ENCODE peak calls at places on chromosomes 5 and 9, in nine cellular contexts. B, Y, G, T, C, K, I, R and L are unnamed samples.

GRCh38 chr9:84170521-84171141 is 169.9 kb downstream of the SLC28A3 start:
- DNase-seq in Y (peak; percentile 98), T (no peak), I (peak; percentile 40), R (peak; percentile 97), C (peak; percentile 14), K (peak; percentile 30), B (peak; percentile 94), G (peak; percentile 59), L (no peak)

GRCh38 chr5:141211-141610 is 49.2 kb downstream of the PLEKHG4B start:
- DNase-seq in K (no peak), B (no peak), T (no peak), G (no peak), Y (no peak), R (no peak), C (no peak), I (no peak), L (no peak)

GRCh38 chr5:150329881-150330876 is 27.3 kb upstream of the TCOF1 start:
- DNase-seq in T (no peak), B (no peak), C (no peak), K (no peak), I (no peak), Y (no peak), G (no peak), R (no peak), L (peak; percentile 23)

GRCh38 chr9:101229606-101230005 is 155.2 kb downstream of the BAAT start:
- DNase-seq in C (no peak), G (no peak), T (no peak), B (no peak), Y (no peak), R (no peak), K (no peak), I (no peak), L (no peak)

GRCh38 chr5:74934949-74935751 is 69.0 kb upstream of the FAM169A start:
- DNase-seq in Y (peak; percentile 88), R (peak; percentile 42), C (peak; percentile 63), T (no peak), K (no peak), G (peak; percentile 25), I (no peak), B (no peak), L (no peak)

GRCh38 chr5:34674226-34674625 is 18.1 kb downstream of the RAI14 start:
- DNase-seq in T (no peak), C (no peak), Y (no peak), B (no peak), G (peak; percentile 76), R (peak; percentile 99), I (no peak), K (no peak), L (no peak)

GRCh38 chr5:131265318-131265803 is 1.5 kb downstream of the CDC42SE2 start:
- DNase-seq in K (peak; percentile 56), B (no peak), R (peak; percentile 55), Y (no peak), C (peak; percentile 44), G (no peak), I (no peak), T (no peak), L (no peak)

GRCh38 chr5:1404062-1404461 is 41.2 kb downstream of the SLC6A3 start:
- DNase-seq in B (peak; percentile 25), C (no peak), I (no peak), G (no peak), Y (no peak), K (no peak), R (no peak), T (no peak), L (no peak)

GRCh38 chr5:108259306-108259705 is 122.6 kb downstream of the FBXL17 start:
- DNase-seq in I (no peak), C (no peak), T (no peak), K (no peak), G (no peak), B (no peak), Y (peak; percentile 60), R (peak; percentile 34), L (no peak)

GRCh38 chr5:37835400-37835973 is 4.4 kb downstream of the GDNF start:
- DNase-seq in I (no peak), C (no peak), R (peak; percentile 23), Y (no peak), T (no peak), G (no peak), B (no peak), K (no peak), L (peak; percentile 31)

GRCh38 chr5:14379739-14380497 is 201.7 kb upstream of the OTULINL start:
- DNase-seq in K (no peak), T (no peak), C (no peak), I (no peak), R (no peak), G (no peak), B (no peak), Y (no peak), L (peak; percentile 23)

GRCh38 chr5:78541058-78541624 is 107.4 kb downstream of the LHFPL2 start:
- DNase-seq in B (no peak), G (no peak), I (no peak), Y (no peak), C (no peak), T (no peak), R (no peak), K (no peak), L (no peak)

GRCh38 chr9:10268500-10269485 is 344.0 kb downstream of the PTPRD start:
- DNase-seq in B (no peak), I (no peak), K (no peak), C (peak; percentile 28), G (no peak), Y (no peak), R (peak; percentile 22), T (no peak), L (peak; percentile 62)

GRCh38 chr5:38059876-38060275 is 198.5 kb upstream of the EGFLAM start:
- DNase-seq in T (no peak), C (no peak), Y (no peak), K (no peak), R (no peak), G (no peak), B (no peak), I (no peak), L (no peak)

GRCh38 chr9:133710661-133711427 is 27.3 kb downstream of the SARDH start:
- DNase-seq in T (no peak), I (peak; percentile 17), K (no peak), B (peak; percentile 48), R (no peak), G (no peak), Y (no peak), C (no peak), L (peak; percentile 4)

GRCh38 chr5:20974423-20974822 is 986.4 kb upstream of the CDH18 start:
- DNase-seq in T (no peak), G (no peak), I (no peak), B (no peak), R (no peak), K (no peak), C (no peak), Y (no peak), L (no peak)

DNA sequence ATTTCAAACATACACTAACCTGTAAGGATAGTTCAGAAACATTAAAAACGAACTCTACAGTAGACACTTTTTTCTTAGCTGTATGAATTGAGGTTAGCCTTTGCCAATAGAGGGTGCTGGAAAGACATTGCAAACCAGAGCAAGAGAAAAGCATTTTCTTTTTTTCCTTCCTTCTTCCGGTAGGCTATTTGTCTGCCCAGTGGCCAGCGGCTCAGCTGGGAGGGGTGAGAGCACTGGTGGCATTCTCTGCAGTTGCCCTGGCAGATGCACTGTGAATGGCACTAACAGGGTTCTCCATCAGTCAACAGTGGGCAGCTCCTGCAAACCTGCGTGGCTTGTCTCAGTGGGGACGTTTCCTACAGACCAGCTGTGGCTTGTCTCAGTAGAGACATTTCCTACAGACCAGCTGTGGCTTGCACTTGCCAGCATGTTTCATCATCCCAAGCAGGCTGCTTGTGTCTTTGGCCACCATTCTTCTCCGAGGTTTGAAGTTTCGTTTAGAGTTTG is 984.5 kb upstream of the CDH18 start:
- DNase-seq in C (peak; percentile 61), G (no peak), R (peak; percentile 42), Y (no peak), I (peak; percentile 40), B (peak; percentile 74), K (peak; percentile 3), T (no peak), L (peak; percentile 6)
- TF ChIP-seq CTCF in C (no peak), G (peak; percentile 54), R (peak; percentile 33), Y (no peak), I (peak; percentile 78), B (no peak), K (peak; percentile 49), T (peak; percentile 36), L (peak; percentile 17)

DNA sequence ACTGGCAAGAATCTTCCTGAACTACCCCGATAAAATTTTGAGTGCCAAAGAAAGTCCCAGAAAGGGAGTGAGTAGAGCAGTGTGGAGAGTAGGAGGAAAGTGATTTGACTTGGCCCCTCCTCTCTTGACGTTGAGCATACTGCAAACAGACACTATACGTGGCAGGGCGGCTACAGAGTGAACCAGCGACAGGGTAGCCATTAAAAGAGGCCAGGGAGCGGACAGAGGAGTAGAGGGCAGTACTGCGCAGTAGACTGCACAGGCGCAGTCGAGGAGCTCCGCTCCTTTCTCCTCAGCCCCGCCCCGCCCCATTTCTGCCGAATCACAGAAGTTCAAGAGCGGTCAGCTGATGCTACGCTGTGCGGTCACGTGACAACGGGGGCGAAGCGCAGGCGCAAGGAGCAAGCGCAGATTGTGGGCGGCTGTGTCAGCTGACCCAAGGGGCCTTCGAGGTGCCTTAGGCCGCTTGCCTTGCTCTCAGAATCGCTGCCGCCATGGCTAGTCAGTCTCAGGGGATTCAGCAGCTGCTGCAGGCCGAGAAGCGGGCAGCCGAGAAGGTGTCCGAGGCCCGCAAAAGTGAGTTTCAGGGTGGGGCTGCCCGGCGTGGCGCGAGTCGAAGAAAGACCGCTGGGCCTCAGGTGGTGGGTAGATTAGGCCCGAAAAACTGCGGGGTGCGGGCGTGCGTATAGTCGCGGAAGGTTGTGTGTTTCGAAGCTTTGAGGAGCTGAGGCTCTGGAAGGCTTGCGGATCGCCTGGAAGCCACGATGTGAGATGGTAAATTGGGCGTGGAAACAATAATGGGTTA is at the start of gene ATP6V1G1:
- DNase-seq in R (peak; percentile 99), T (peak; percentile 98), I (peak; percentile 100), K (peak; percentile 98), G (peak; percentile 98), Y (peak; percentile 99), B (peak; percentile 100), C (peak; percentile 97), L (peak; percentile 99)
- TF ChIP-seq CTCF in R (peak; percentile 17), T (peak; percentile 10), I (peak; percentile 19), K (no peak), G (peak; percentile 17), Y (no peak), B (no peak), C (no peak), L (no peak)

GRCh38 chr5:33184367-33184766 is 256.4 kb upstream of the TARS1 start:
- DNase-seq in C (no peak), K (no peak), I (no peak), T (no peak), G (no peak), R (no peak), Y (no peak), B (no peak), L (no peak)

DNA sequence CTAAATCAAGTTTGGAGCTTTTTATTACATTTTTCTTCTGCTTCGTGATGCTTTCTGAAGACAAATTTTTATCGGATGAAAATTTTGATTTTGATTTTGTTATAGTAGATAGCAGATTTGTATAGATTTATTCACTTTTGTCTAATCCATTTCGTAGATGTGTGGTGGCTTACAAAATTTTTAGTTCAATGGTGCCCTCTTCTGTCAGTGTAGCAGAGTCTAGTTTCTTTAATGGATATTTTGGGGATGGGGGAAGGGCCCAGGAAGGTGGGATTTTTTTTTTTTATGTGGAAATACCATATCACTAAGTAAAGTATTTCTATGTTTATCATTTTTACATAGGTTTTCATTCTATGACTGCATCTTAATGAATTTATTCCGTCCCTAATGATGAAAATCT is 259.9 kb upstream of the TARS1 start:
- DNase-seq in T (no peak), R (peak; percentile 82), B (no peak), K (peak; percentile 3), Y (peak; percentile 43), C (peak; percentile 2), I (no peak), G (no peak), L (no peak)
- TF ChIP-seq CTCF in T (peak; percentile 46), R (peak; percentile 46), B (no peak), K (peak; percentile 85), Y (peak; percentile 41), C (no peak), I (peak; percentile 18), G (peak; percentile 49), L (peak; percentile 22)

GRCh38 chr5:8576178-8576577 is 707.2 kb downstream of the MTRR start:
- DNase-seq in R (no peak), Y (no peak), C (no peak), K (no peak), I (no peak), B (no peak), G (no peak), T (no peak), L (no peak)
- TF ChIP-seq CTCF in R (no peak), Y (no peak), C (no peak), K (no peak), I (no peak), B (no peak), G (no peak), T (no peak), L (no peak)